ENCODE peak calls at places on chromosomes 2 and 18, in four cellular contexts. One of them, this sample, is unnamed.

GRCh38 chr2:174593574-174594203 is 3.9 kb downstream of the WIPF1 start:
- DNase-seq in transverse colon: peak; percentile 58
- DNase-seq in fibroblast of lung: peak; percentile 91
- DNase-seq in dorsolateral prefrontal cortex: no peak
- DNase-seq in this sample: peak; percentile 43

GRCh38 chr2:118535818-118536212 is 311.6 kb downstream of the EN1 start:
- DNase-seq in transverse colon: no peak
- DNase-seq in fibroblast of lung: no peak
- DNase-seq in dorsolateral prefrontal cortex: no peak
- DNase-seq in this sample: no peak

GRCh38 chr2:240165034-240165433 is 24.6 kb upstream of the OTOS start:
- DNase-seq in transverse colon: no peak
- DNase-seq in fibroblast of lung: no peak
- DNase-seq in dorsolateral prefrontal cortex: no peak
- DNase-seq in this sample: no peak

GRCh38 chr18:74116628-74117554 is 30.7 kb downstream of the FBXO15 start:
- DNase-seq in transverse colon: peak; percentile 12
- DNase-seq in fibroblast of lung: peak; percentile 35
- DNase-seq in dorsolateral prefrontal cortex: no peak
- DNase-seq in this sample: peak; percentile 57

GRCh38 chr2:39550701-39551285 is 113.7 kb upstream of the MAP4K3 start:
- DNase-seq in transverse colon: no peak
- DNase-seq in fibroblast of lung: peak; percentile 66
- DNase-seq in dorsolateral prefrontal cortex: no peak
- DNase-seq in this sample: no peak

GRCh38 chr2:7792031-7792651 is 874.9 kb downstream of the RNF144A start:
- DNase-seq in transverse colon: peak; percentile 17
- DNase-seq in fibroblast of lung: peak; percentile 6
- DNase-seq in dorsolateral prefrontal cortex: no peak
- DNase-seq in this sample: peak; percentile 79

GRCh38 chr18:44723366-44723765 is 42.7 kb downstream of the SETBP1 start:
- DNase-seq in transverse colon: no peak
- DNase-seq in fibroblast of lung: no peak
- DNase-seq in dorsolateral prefrontal cortex: no peak
- DNase-seq in this sample: no peak

GRCh38 chr18:13725566-13726227 is 661 bp downstream of the FAM210A start:
- DNase-seq in transverse colon: no peak
- DNase-seq in fibroblast of lung: peak; percentile 8
- DNase-seq in dorsolateral prefrontal cortex: no peak
- DNase-seq in this sample: no peak

GRCh38 chr2:202149155-202149762 is 76.2 kb downstream of the KIAA2012 start:
- DNase-seq in transverse colon: peak; percentile 17
- DNase-seq in fibroblast of lung: peak; percentile 93
- DNase-seq in dorsolateral prefrontal cortex: peak; percentile 46
- DNase-seq in this sample: no peak

GRCh38 chr18:76518543-76519155 is 23.6 kb upstream of the ZNF516 start:
- DNase-seq in transverse colon: peak; percentile 20
- DNase-seq in fibroblast of lung: peak; percentile 54
- DNase-seq in dorsolateral prefrontal cortex: no peak
- DNase-seq in this sample: no peak

GRCh38 chr2:68918497-68918896 is 34.2 kb downstream of the GKN2 start:
- DNase-seq in transverse colon: no peak
- DNase-seq in fibroblast of lung: peak; percentile 80
- DNase-seq in dorsolateral prefrontal cortex: no peak
- DNase-seq in this sample: peak; percentile 65

GRCh38 chr2:236662231-236663160 is 92.9 kb downstream of the ACKR3 start:
- DNase-seq in transverse colon: no peak
- DNase-seq in fibroblast of lung: no peak
- DNase-seq in dorsolateral prefrontal cortex: no peak
- DNase-seq in this sample: peak; percentile 62

GRCh38 chr18:60554961-60555360 is 182.4 kb upstream of the MC4R start:
- DNase-seq in transverse colon: no peak
- DNase-seq in fibroblast of lung: no peak
- DNase-seq in dorsolateral prefrontal cortex: no peak
- DNase-seq in this sample: no peak

GRCh38 chr2:154710078-154710477 is 11.6 kb downstream of the KCNJ3 start:
- DNase-seq in transverse colon: no peak
- DNase-seq in fibroblast of lung: no peak
- DNase-seq in dorsolateral prefrontal cortex: no peak
- DNase-seq in this sample: no peak

GRCh38 chr2:175030380-175031271 is 25.4 kb upstream of the CHN1 start:
- DNase-seq in transverse colon: peak; percentile 13
- DNase-seq in fibroblast of lung: peak; percentile 37
- DNase-seq in dorsolateral prefrontal cortex: no peak
- DNase-seq in this sample: peak; percentile 49

GRCh38 chr2:131049150-131049718 is 44.0 kb downstream of the FAM168B start:
- DNase-seq in transverse colon: no peak
- DNase-seq in fibroblast of lung: no peak
- DNase-seq in dorsolateral prefrontal cortex: no peak
- DNase-seq in this sample: no peak

GRCh38 chr2:85737481-85737880 is 16.3 kb upstream of the ATOH8 start:
- DNase-seq in transverse colon: peak; percentile 68
- DNase-seq in fibroblast of lung: peak; percentile 88
- DNase-seq in dorsolateral prefrontal cortex: peak; percentile 37
- DNase-seq in this sample: peak; percentile 50

GRCh38 chr2:8004250-8004681 is 677.6 kb upstream of the ID2 start:
- DNase-seq in transverse colon: peak; percentile 48
- DNase-seq in fibroblast of lung: peak; percentile 70
- DNase-seq in dorsolateral prefrontal cortex: no peak
- DNase-seq in this sample: peak; percentile 83

GRCh38 chr18:46250084-46250811 is 146.1 kb downstream of the HAUS1 start:
- DNase-seq in transverse colon: peak; percentile 61
- DNase-seq in fibroblast of lung: peak; percentile 92
- DNase-seq in dorsolateral prefrontal cortex: no peak
- DNase-seq in this sample: peak; percentile 46

GRCh38 chr2:3126171-3126685 is 251.4 kb downstream of the EIPR1 start:
- DNase-seq in transverse colon: no peak
- DNase-seq in fibroblast of lung: no peak
- DNase-seq in dorsolateral prefrontal cortex: no peak
- DNase-seq in this sample: no peak

GRCh38 chr2:55875434-55876135 is 48.0 kb downstream of the EFEMP1 start:
- DNase-seq in transverse colon: no peak
- DNase-seq in fibroblast of lung: peak; percentile 92
- DNase-seq in dorsolateral prefrontal cortex: no peak
- DNase-seq in this sample: no peak

GRCh38 chr2:143816927-143817326 is 687.7 kb downstream of the ARHGAP15 start:
- DNase-seq in transverse colon: no peak
- DNase-seq in fibroblast of lung: no peak
- DNase-seq in dorsolateral prefrontal cortex: no peak
- DNase-seq in this sample: no peak

GRCh38 chr2:20536619-20537422 is 89.9 kb downstream of the RHOB start:
- DNase-seq in transverse colon: no peak
- DNase-seq in fibroblast of lung: no peak
- DNase-seq in dorsolateral prefrontal cortex: peak; percentile 51
- DNase-seq in this sample: no peak

GRCh38 chr2:234191819-234192407 is 141.4 kb downstream of the SPP2 start:
- DNase-seq in transverse colon: no peak
- DNase-seq in fibroblast of lung: peak; percentile 54
- DNase-seq in dorsolateral prefrontal cortex: no peak
- DNase-seq in this sample: peak; percentile 47

GRCh38 chr18:37375181-37375580 is 190.4 kb downstream of the CELF4 start:
- DNase-seq in transverse colon: no peak
- DNase-seq in fibroblast of lung: no peak
- DNase-seq in dorsolateral prefrontal cortex: no peak
- DNase-seq in this sample: no peak

GRCh38 chr2:162244559-162245031 is 1.4 kb upstream of the FAP start:
- DNase-seq in transverse colon: no peak
- DNase-seq in fibroblast of lung: peak; percentile 98
- DNase-seq in dorsolateral prefrontal cortex: no peak
- DNase-seq in this sample: peak; percentile 93

GRCh38 chr18:25862881-25863600 is 227.4 kb downstream of the SS18 start:
- DNase-seq in transverse colon: no peak
- DNase-seq in fibroblast of lung: peak; percentile 1
- DNase-seq in dorsolateral prefrontal cortex: no peak
- DNase-seq in this sample: no peak

GRCh38 chr2:240407090-240407489 is 28.4 kb upstream of the GPC1 start:
- DNase-seq in transverse colon: no peak
- DNase-seq in fibroblast of lung: no peak
- DNase-seq in dorsolateral prefrontal cortex: no peak
- DNase-seq in this sample: no peak

GRCh38 chr18:21393986-21394385 is 152.0 kb downstream of the GREB1L start:
- DNase-seq in transverse colon: no peak
- DNase-seq in fibroblast of lung: no peak
- DNase-seq in dorsolateral prefrontal cortex: no peak
- DNase-seq in this sample: no peak
- TF ChIP-seq CTCF in transverse colon: no peak
- TF ChIP-seq CTCF in fibroblast of lung: no peak
- TF ChIP-seq CTCF in dorsolateral prefrontal cortex: no peak
- TF ChIP-seq CTCF in this sample: no peak

DNA sequence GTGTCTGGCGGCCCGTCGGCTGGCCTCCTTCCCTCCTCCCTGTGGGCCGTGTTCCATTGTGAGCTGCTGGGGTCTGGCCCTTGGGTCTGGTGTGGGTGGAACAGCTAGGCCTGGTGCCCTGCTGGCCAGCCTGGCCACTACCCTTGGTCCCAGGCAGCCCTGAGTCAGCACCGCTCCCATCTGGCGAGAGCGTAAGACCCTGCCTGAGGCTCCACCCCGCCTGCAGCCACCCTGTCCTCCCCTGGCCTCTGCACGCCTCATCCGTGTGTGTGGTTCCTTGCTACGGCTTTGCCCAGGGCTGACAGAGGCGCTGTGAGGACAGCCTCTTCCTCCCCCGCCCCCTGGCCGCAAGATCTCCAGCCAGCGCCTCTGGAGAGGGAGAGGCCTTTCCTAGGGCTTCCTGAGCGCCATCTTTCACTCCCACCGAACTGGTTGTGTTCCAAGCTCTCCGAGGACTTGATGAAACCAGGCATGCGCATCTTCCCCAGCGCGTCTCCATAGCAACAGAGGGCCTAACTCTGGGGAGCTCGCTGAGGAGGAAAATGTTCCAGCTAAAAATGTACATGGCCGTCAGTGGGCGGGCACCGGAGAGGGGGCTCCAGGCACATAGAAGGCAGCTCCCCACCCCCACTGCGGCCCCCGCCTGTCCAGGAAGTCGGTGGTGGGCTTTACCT is 83.0 kb downstream of the STPG4 start:
- DNase-seq in transverse colon: peak; percentile 63
- DNase-seq in fibroblast of lung: peak; percentile 98
- DNase-seq in dorsolateral prefrontal cortex: peak; percentile 83
- DNase-seq in this sample: no peak
- TF ChIP-seq CTCF in transverse colon: no peak
- TF ChIP-seq CTCF in fibroblast of lung: no peak
- TF ChIP-seq CTCF in dorsolateral prefrontal cortex: no peak
- TF ChIP-seq CTCF in this sample: no peak

GRCh38 chr2:52144588-52144987 is 1112.7 kb upstream of the NRXN1 start:
- DNase-seq in transverse colon: no peak
- DNase-seq in fibroblast of lung: no peak
- DNase-seq in dorsolateral prefrontal cortex: no peak
- DNase-seq in this sample: no peak
- TF ChIP-seq CTCF in transverse colon: no peak
- TF ChIP-seq CTCF in fibroblast of lung: no peak
- TF ChIP-seq CTCF in dorsolateral prefrontal cortex: no peak
- TF ChIP-seq CTCF in this sample: no peak

GRCh38 chr2:52818958-52819357 is 948.6 kb upstream of the CHAC2 start:
- DNase-seq in transverse colon: no peak
- DNase-seq in fibroblast of lung: no peak
- DNase-seq in dorsolateral prefrontal cortex: no peak
- DNase-seq in this sample: no peak

GRCh38 chr2:52821631-52822030 is 946.0 kb upstream of the CHAC2 start:
- DNase-seq in transverse colon: no peak
- DNase-seq in fibroblast of lung: peak; percentile 7
- DNase-seq in dorsolateral prefrontal cortex: no peak
- DNase-seq in this sample: peak; percentile 15
- TF ChIP-seq CTCF in transverse colon: no peak
- TF ChIP-seq CTCF in fibroblast of lung: no peak
- TF ChIP-seq CTCF in dorsolateral prefrontal cortex: no peak
- TF ChIP-seq CTCF in this sample: no peak

DNA sequence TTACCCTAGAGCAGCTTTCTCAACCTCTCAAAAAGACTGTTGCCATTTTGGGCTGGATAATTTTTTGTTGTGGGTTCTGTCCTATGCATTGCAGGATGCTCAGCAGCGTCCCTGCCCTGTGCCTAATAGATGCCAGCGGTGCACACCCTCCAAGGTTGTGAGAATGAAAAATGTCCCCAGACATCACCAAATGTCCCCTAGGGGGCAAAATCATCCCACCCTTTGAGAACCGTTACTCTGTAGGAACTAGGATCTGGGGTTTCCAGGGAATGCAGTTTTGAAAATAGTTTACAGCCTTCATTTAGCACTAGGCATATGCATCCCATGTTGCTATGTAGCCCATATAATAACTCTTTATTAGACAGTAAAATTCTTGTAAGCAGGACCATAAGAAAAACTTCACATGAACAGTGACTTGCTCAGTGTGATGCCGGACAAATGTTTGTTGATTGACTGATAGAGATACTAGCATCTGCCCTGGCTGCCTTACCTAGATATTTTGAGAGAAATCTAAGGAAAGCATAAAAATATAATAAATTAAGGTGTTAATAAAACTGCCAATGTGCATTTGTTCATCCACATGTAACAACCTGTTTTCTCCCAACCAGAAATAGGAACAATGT is 79.2 kb upstream of the EPC2 start:
- DNase-seq in transverse colon: no peak
- DNase-seq in fibroblast of lung: no peak
- DNase-seq in dorsolateral prefrontal cortex: no peak
- DNase-seq in this sample: peak; percentile 27
- TF ChIP-seq CTCF in transverse colon: peak; percentile 6
- TF ChIP-seq CTCF in fibroblast of lung: no peak
- TF ChIP-seq CTCF in dorsolateral prefrontal cortex: peak; percentile 21
- TF ChIP-seq CTCF in this sample: peak; percentile 14

GRCh38 chr2:102245266-102246151 is 58.7 kb downstream of the IL1RL2 start:
- DNase-seq in transverse colon: no peak
- DNase-seq in fibroblast of lung: no peak
- DNase-seq in dorsolateral prefrontal cortex: no peak
- DNase-seq in this sample: no peak
- TF ChIP-seq CTCF in transverse colon: no peak
- TF ChIP-seq CTCF in fibroblast of lung: no peak
- TF ChIP-seq CTCF in dorsolateral prefrontal cortex: no peak
- TF ChIP-seq CTCF in this sample: no peak

DNA sequence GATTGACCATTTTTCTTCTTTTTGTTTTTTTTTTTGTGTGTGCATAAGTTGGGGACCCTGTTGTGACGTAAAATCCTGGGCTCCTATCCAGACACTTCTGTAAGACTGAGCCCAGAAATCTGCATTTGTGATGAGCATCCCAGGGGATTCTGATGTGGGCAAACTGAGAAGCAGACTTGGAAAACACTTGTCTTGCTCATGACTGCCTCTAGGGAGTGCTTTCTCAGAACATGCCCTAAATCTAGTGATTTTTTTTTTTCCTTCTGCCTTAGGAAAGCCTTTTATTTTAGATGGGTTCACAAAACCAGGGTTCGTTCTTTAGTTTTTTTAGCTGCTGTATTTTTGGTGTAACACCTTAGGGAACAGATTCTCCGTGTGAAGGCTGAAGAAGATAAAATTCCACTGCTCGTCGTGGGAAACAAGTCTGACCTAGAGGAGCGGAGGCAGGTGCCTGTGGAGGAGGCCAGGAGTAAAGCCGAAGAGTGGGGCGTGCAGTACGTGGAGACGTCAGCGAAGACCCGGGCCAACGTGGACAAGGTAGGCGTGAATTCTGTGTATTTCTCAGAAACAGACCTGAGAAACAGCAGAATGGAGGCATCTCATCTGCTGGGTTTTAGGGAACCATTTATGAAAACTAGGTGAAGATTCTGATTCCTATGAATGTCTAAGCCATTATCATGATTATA is 36.7 kb downstream of the RALB start:
- DNase-seq in transverse colon: no peak
- DNase-seq in fibroblast of lung: no peak
- DNase-seq in dorsolateral prefrontal cortex: no peak
- DNase-seq in this sample: no peak
- TF ChIP-seq CTCF in transverse colon: no peak
- TF ChIP-seq CTCF in fibroblast of lung: peak; percentile 11
- TF ChIP-seq CTCF in dorsolateral prefrontal cortex: no peak
- TF ChIP-seq CTCF in this sample: no peak

This sample was measured in MCF 10A.